ENCODE peak calls at places on chromosomes 11 and 22, in five cellular contexts. U, Y, I, F and L are unnamed samples.

GRCh38 chr11:88402784-88403183 is 65.2 kb upstream of the CTSC start:
- DNase-seq in F (peak), U (no peak), I (no peak), Y (no peak), L (no peak)

GRCh38 chr22:20117656-20118571 is 888 bp upstream of the TRMT2A start:
- DNase-seq in F (peak), U (peak), I (no peak), Y (no peak), L (peak)

GRCh38 chr11:113991170-113991569 is 16.3 kb downstream of the HTR3A start:
- DNase-seq in U (no peak), Y (no peak), F (peak), I (peak), L (no peak)

GRCh38 chr22:49087716-49088660 is 739.7 kb downstream of the BRD1 start:
- DNase-seq in F (no peak), Y (no peak), I (no peak), U (no peak), L (no peak)

GRCh38 chr11:60847281-60847680 is 5.4 kb downstream of the CCDC86 start:
- DNase-seq in F (no peak), Y (no peak), U (no peak), I (no peak), L (no peak)

GRCh38 chr22:47598864-47599263 is 836.4 kb downstream of the TBC1D22A start:
- DNase-seq in Y (no peak), F (no peak), U (no peak), I (no peak), L (no peak)

GRCh38 chr11:26649884-26650283 is 72.0 kb downstream of the SLC5A12 start:
- DNase-seq in Y (peak), F (peak), I (peak), U (no peak), L (no peak)

GRCh38 chr22:21068681-21069276 is 23.0 kb downstream of the LRRC74B start:
- DNase-seq in F (no peak), Y (no peak), U (no peak), I (no peak), L (no peak)

GRCh38 chr22:27179161-27179560 is 521.8 kb downstream of the MIAT start:
- DNase-seq in I (no peak), Y (no peak), F (no peak), U (no peak), L (no peak)

GRCh38 chr11:2774173-2775082 is 74.6 kb upstream of the KCNQ1OT1 start:
- DNase-seq in Y (no peak), U (no peak), F (no peak), I (no peak), L (peak)

GRCh38 chr11:123218451-123218850 is 23.4 kb upstream of the CLMP start:
- DNase-seq in I (no peak), U (no peak), Y (no peak), F (peak), L (no peak)

GRCh38 chr11:33668468-33668825 is 32.2 kb downstream of the C11orf91 start:
- DNase-seq in U (no peak), Y (no peak), I (no peak), F (no peak), L (no peak)

GRCh38 chr11:111798279-111798678 is 32.1 kb upstream of the PPP2R1B start:
- DNase-seq in I (no peak), Y (no peak), U (no peak), F (no peak), L (no peak)

GRCh38 chr11:123264431-123264780 is 69.4 kb upstream of the CLMP start:
- DNase-seq in Y (no peak), U (no peak), F (no peak), I (no peak), L (no peak)

GRCh38 chr11:41486436-41486835 is 27.0 kb upstream of the LRRC4C start:
- DNase-seq in I (no peak), Y (no peak), U (no peak), F (no peak), L (no peak)

GRCh38 chr22:29031236-29031982 is 30.2 kb downstream of the C22orf31 start:
- DNase-seq in I (peak), U (no peak), F (peak), Y (no peak), L (no peak)

GRCh38 chr11:109772846-109773400 is 320.3 kb upstream of the ZC3H12C start:
- DNase-seq in U (no peak), Y (peak), I (no peak), F (no peak), L (no peak)

GRCh38 chr11:104164028-104164520 is at the start of gene PDGFD:
- DNase-seq in U (no peak), Y (no peak), F (peak), I (peak), L (no peak)

GRCh38 chr22:44180706-44181032 is at the start of gene PARVG:
- DNase-seq in U (no peak), F (no peak), I (peak), Y (no peak), L (no peak)

GRCh38 chr11:15150507-15150906 is 35.8 kb downstream of the INSC start:
- DNase-seq in F (no peak), U (no peak), I (no peak), Y (no peak), L (no peak)

GRCh38 chr11:11843642-11844041 is 1.9 kb downstream of the USP47 start:
- DNase-seq in U (no peak), F (no peak), Y (no peak), I (no peak), L (no peak)

GRCh38 chr11:1939006-1939626 is 8.0 kb upstream of the MRPL23 start:
- DNase-seq in I (no peak), U (no peak), F (no peak), Y (no peak), L (peak)

GRCh38 chr22:43222987-43223386 is 36.1 kb upstream of the TTLL12 start:
- DNase-seq in U (no peak), I (no peak), Y (no peak), F (no peak), L (no peak)

GRCh38 chr11:68798221-68798813 is 43.4 kb downstream of the CPT1A start:
- DNase-seq in I (peak), U (peak), F (no peak), Y (no peak), L (no peak)

GRCh38 chr11:130510407-130511006 is 62.1 kb downstream of the ADAMTS15 start:
- DNase-seq in Y (no peak), U (no peak), F (peak), I (no peak), L (no peak)

GRCh38 chr22:26431151-26431995 is 2.3 kb downstream of the ASPHD2 start:
- DNase-seq in Y (no peak), U (no peak), I (no peak), F (no peak), L (no peak)

GRCh38 chr11:14446701-14447169 is 52.9 kb downstream of the COPB1 start:
- DNase-seq in Y (no peak), U (no peak), F (peak), I (no peak), L (no peak)

GRCh38 chr11:45802531-45803317 is 2.2 kb upstream of the SLC35C1 start:
- DNase-seq in F (no peak), I (no peak), U (no peak), Y (no peak), L (no peak)

GRCh38 chr22:22936190-22936914 is 48.7 kb downstream of the IGLL5 start:
- DNase-seq in F (no peak), U (no peak), I (no peak), Y (no peak), L (peak)

GRCh38 chr22:29394931-29395581 is 6.7 kb upstream of the AP1B1 start:
- DNase-seq in U (peak), F (peak), I (peak), Y (peak), L (peak)

GRCh38 chr11:74004694-74005615 is 3.9 kb downstream of the UCP3 start:
- DNase-seq in Y (no peak), I (no peak), F (no peak), U (peak), L (no peak)

GRCh38 chr11:119263352-119263940 is 53.5 kb downstream of the MCAM start:
- DNase-seq in F (peak), Y (no peak), I (no peak), U (no peak), L (no peak)

GRCh38 chr11:16028406-16028805 is 327.9 kb downstream of the SOX6 start:
- DNase-seq in Y (no peak), U (no peak), F (peak), I (no peak), L (no peak)

GRCh38 chr22:36536717-36537116 is 7.8 kb upstream of the EIF3D start:
- DNase-seq in U (no peak), I (peak), F (no peak), Y (no peak), L (no peak)